ENCODE peak calls at places on chromosomes 13 and 19, in seven cellular contexts. L, A, F, R, P, G and N are unnamed samples.

GRCh38 chr19:10651821-10652220 is 2.3 kb upstream of the ILF3 start:
- DNase-seq in R (no peak), A (no peak), G (no peak), P (no peak), L (no peak), F (no peak), N (no peak)

GRCh38 chr19:43739836-43740235 is 14.9 kb downstream of the SMG9 start:
- DNase-seq in G (no peak), P (no peak), F (no peak), R (no peak), A (peak), L (no peak), N (no peak)

GRCh38 chr19:48715681-48716171 is 3.8 kb downstream of the MAMSTR start:
- DNase-seq in A (no peak), R (no peak), F (no peak), G (peak), P (no peak), L (no peak), N (no peak)

GRCh38 chr19:13797870-13798269 is 2.6 kb downstream of the ZSWIM4 start:
- DNase-seq in F (no peak), P (no peak), G (no peak), A (peak), R (peak), L (no peak), N (no peak)

GRCh38 chr19:56333506-56333905 is 18.9 kb upstream of the ZSCAN5A start:
- DNase-seq in G (no peak), L (peak), F (no peak), P (peak), A (peak), R (peak), N (peak)

GRCh38 chr19:1475751-1476437 is 3.1 kb downstream of the C19orf25 start:
- DNase-seq in R (no peak), P (no peak), F (no peak), G (peak), A (no peak), L (no peak), N (no peak)

GRCh38 chr13:99661791-99662190 is 160.5 kb downstream of the TM9SF2 start:
- DNase-seq in L (no peak), G (peak), P (peak), A (no peak), R (no peak), F (peak), N (peak)

GRCh38 chr19:16654621-16655020 is 5.3 kb downstream of the SMIM7 start:
- DNase-seq in F (no peak), A (no peak), L (no peak), P (no peak), R (no peak), G (no peak), N (no peak)

GRCh38 chr13:70107498-70108271 is at the start of gene ATXN8OS:
- DNase-seq in F (peak), R (no peak), L (peak), P (peak), G (peak), A (no peak), N (peak)

GRCh38 chr13:44904982-44905381 is 84.3 kb downstream of the NUFIP1 start:
- DNase-seq in L (peak), F (no peak), P (no peak), G (no peak), R (peak), A (peak), N (no peak)

GRCh38 chr19:39032164-39032918 is at the start of gene FBXO27:
- DNase-seq in G (peak), R (no peak), P (peak), F (peak), L (no peak), A (peak), N (peak)

GRCh38 chr19:41956621-41957020 is 2.5 kb downstream of the RABAC1 start:
- DNase-seq in P (no peak), A (no peak), L (no peak), R (no peak), G (no peak), F (no peak), N (no peak)

GRCh38 chr19:33950141-33950805 is 153.6 kb downstream of the KCTD15 start:
- DNase-seq in F (no peak), P (peak), G (no peak), R (no peak), L (no peak), A (no peak), N (no peak)

GRCh38 chr13:24212674-24213073 is 52.2 kb downstream of the SPATA13 start:
- DNase-seq in P (no peak), F (no peak), L (no peak), R (no peak), A (no peak), G (no peak), N (no peak)

GRCh38 chr19:58325623-58326022 is 1.2 kb upstream of the ZSCAN22 start:
- DNase-seq in R (peak), G (no peak), A (no peak), P (no peak), L (peak), F (no peak), N (no peak)

GRCh38 chr19:12090807-12091206 is 26.3 kb downstream of the ZNF844 start:
- DNase-seq in R (peak), A (peak), L (peak), F (peak), P (peak), G (peak), N (peak)

GRCh38 chr13:73335226-73335625 is 276.4 kb downstream of the KLF5 start:
- DNase-seq in L (peak), R (peak), P (no peak), F (no peak), A (peak), G (no peak), N (no peak)

GRCh38 chr19:29873801-29874575 is 62.2 kb downstream of the CCNE1 start:
- DNase-seq in G (no peak), A (no peak), F (no peak), L (no peak), R (no peak), P (no peak), N (no peak)

GRCh38 chr19:46009530-46010510 is 13.0 kb downstream of the PGLYRP1 start:
- DNase-seq in P (peak), R (peak), L (peak), G (peak), F (peak), A (peak), N (peak)

GRCh38 chr19:49570138-49570856 is 10.1 kb downstream of the NOSIP start:
- DNase-seq in G (peak), A (peak), F (peak), L (peak), P (peak), R (peak), N (peak)

GRCh38 chr19:10686661-10687517 is 14.3 kb upstream of the QTRT1 start:
- DNase-seq in F (no peak), A (no peak), G (no peak), P (no peak), L (no peak), R (peak), N (no peak)

GRCh38 chr13:51058461-51059167 is 52.5 kb downstream of the C13orf42 start:
- DNase-seq in F (peak), R (no peak), G (no peak), A (peak), L (no peak), P (peak), N (peak)

GRCh38 chr19:55638864-55639359 is 1.9 kb upstream of the ZNF580 start:
- DNase-seq in R (peak), G (peak), A (peak), P (peak), F (no peak), L (peak), N (peak)

GRCh38 chr13:86591862-86592261 is 792.6 kb upstream of the SLITRK6 start:
- DNase-seq in G (no peak), P (no peak), R (peak), A (no peak), F (no peak), L (peak), N (no peak)

GRCh38 chr13:109131698-109132257 is 502.4 kb downstream of the MYO16 start:
- DNase-seq in F (no peak), L (peak), P (no peak), R (peak), A (peak), G (no peak), N (peak)

GRCh38 chr13:31053098-31053497 is 108.6 kb downstream of the HSPH1 start:
- DNase-seq in R (peak), L (peak), G (no peak), A (no peak), F (no peak), P (no peak), N (no peak)

GRCh38 chr19:741506-742131 is 9.3 kb upstream of the MISP start:
- DNase-seq in A (peak), P (no peak), R (no peak), L (no peak), G (peak), F (no peak), N (peak)

GRCh38 chr19:37932985-37933953 is 26.3 kb downstream of the SIPA1L3 start:
- DNase-seq in F (no peak), P (no peak), A (no peak), G (peak), R (peak), L (peak), N (peak)

GRCh38 chr13:33918199-33918932 is 100.4 kb downstream of the RFC3 start:
- DNase-seq in R (peak), A (peak), F (no peak), L (peak), G (no peak), P (no peak), N (no peak)

GRCh38 chr13:45162194-45162593 is 38.7 kb downstream of the KCTD4 start:
- DNase-seq in F (no peak), R (peak), L (peak), P (no peak), G (no peak), A (no peak), N (no peak)

GRCh38 chr13:91381371-91381770 is 17.1 kb upstream of the GPC5 start:
- DNase-seq in P (no peak), A (no peak), R (peak), F (no peak), L (peak), G (no peak), N (no peak)

GRCh38 chr13:71661921-71662320 is 205.1 kb downstream of the DACH1 start:
- DNase-seq in A (no peak), F (no peak), P (no peak), L (no peak), R (peak), G (no peak), N (no peak)

GRCh38 chr13:33934936-33935510 is 117.1 kb downstream of the RFC3 start:
- DNase-seq in F (no peak), R (no peak), L (no peak), A (no peak), G (no peak), P (no peak), N (no peak)

GRCh38 chr19:16381756-16382401 is 57.3 kb downstream of the KLF2 start:
- DNase-seq in L (no peak), G (no peak), F (no peak), R (no peak), P (no peak), A (no peak), N (no peak)

GRCh38 chr13:73169971-73170370 is 111.2 kb downstream of the KLF5 start:
- DNase-seq in G (no peak), L (no peak), F (no peak), P (no peak), R (no peak), A (no peak), N (peak)

GRCh38 chr19:19997656-19998268 is 41.5 kb downstream of the ZNF682 start:
- DNase-seq in F (no peak), G (peak), L (no peak), P (peak), R (no peak), A (peak), N (peak)

GRCh38 chr19:41937976-41938375 is 9.7 kb upstream of the ERFL start:
- DNase-seq in L (no peak), F (no peak), P (no peak), R (no peak), G (no peak), A (no peak), N (no peak)

GRCh38 chr13:113611996-113612395 is 27.4 kb downstream of the TFDP1 start:
- DNase-seq in A (no peak), L (no peak), P (no peak), F (no peak), G (no peak), R (no peak), N (no peak)
- H2AK5ac ChIP-seq in A (no peak), L (no peak), P (no peak), F (no peak), G (no peak), R (no peak), N (no peak)

DNA sequence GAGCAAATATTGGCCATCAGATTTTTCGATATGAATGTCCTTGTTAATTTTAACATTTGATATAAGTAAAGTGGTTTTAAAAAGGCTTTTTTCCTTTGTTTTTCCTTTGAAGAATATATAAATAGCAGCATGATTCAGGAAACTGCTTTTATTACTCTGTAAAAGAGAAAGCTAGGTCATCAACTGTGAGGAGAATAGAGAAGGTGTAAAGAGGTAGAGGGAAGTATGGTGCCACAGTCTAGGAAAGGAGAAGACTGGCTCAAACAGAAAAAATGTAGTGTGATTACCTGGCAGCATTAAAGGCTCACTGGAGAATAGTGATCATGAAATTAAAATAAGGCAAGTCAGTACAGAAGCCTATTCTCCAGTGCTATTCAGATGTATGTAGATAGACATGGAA is 1115.8 kb upstream of the PCDH9 start:
- DNase-seq in F (no peak), G (no peak), R (no peak), A (no peak), P (no peak), L (no peak), N (no peak)
- H2AK5ac ChIP-seq in F (no peak), G (no peak), R (no peak), A (no peak), P (no peak), L (no peak), N (no peak)

GRCh38 chr13:110177790-110178189 is 129.2 kb downstream of the COL4A1 start:
- DNase-seq in F (no peak), G (no peak), P (no peak), L (no peak), R (no peak), A (no peak), N (no peak)
- H2AK5ac ChIP-seq in F (no peak), G (no peak), P (no peak), L (no peak), R (no peak), A (no peak), N (no peak)

GRCh38 chr13:47932953-47933687 is 68.0 kb downstream of the SUCLA2 start:
- DNase-seq in R (no peak), A (no peak), F (peak), G (no peak), L (no peak), P (no peak), N (peak)

GRCh38 chr13:47933688-47934011 is 67.4 kb downstream of the SUCLA2 start:
- DNase-seq in G (no peak), A (no peak), F (no peak), R (peak), P (no peak), L (peak), N (no peak)

GRCh38 chr13:47934371-47934770 is 66.7 kb downstream of the SUCLA2 start:
- DNase-seq in R (no peak), F (no peak), G (no peak), P (no peak), A (no peak), L (no peak), N (peak)

GRCh38 chr13:47930649-47931165 is 70.4 kb downstream of the SUCLA2 start:
- DNase-seq in L (no peak), F (no peak), R (no peak), G (no peak), A (no peak), P (no peak), N (no peak)

GRCh38 chr13:47929156-47929555 is 71.9 kb downstream of the SUCLA2 start:
- DNase-seq in F (no peak), A (no peak), P (no peak), R (peak), L (no peak), G (no peak), N (no peak)
- H2AK5ac ChIP-seq in F (no peak), A (no peak), P (no peak), R (no peak), L (no peak), G (no peak), N (no peak)

GRCh38 chr19:3644351-3645066 is 17.9 kb upstream of the CACTIN start:
- DNase-seq in A (no peak), R (peak), P (no peak), F (no peak), G (no peak), L (no peak), N (no peak)
- H2AK5ac ChIP-seq in A (no peak), R (no peak), P (no peak), F (no peak), G (no peak), L (no peak), N (no peak)

DNA sequence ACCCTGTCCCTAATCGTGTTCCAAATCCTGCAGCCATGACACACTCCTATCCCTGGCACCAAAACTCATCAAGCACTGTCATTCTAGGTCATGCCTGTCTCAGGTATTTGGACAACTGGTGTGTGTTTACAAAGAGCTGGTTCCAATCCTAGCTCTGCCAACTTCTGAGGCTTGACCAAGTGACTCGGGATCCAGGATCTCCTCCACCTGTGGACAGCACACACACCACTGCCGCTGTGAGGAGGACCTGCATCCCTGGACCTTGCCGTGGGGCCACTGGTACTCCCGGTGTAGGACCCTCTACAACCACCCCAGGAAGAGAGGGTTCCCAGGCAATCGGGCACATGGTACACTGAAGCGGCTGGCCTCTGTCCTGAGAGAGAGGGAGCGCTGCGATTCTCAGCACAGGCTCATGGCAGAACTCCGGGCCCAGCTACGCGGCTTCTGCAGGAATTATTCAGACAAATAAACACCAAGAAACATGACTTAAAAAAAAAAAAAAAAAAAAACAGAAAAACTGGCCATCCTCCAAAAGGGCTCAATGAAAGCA is 20.4 kb downstream of the MLLT1 start:
- DNase-seq in R (peak), F (no peak), A (no peak), G (no peak), P (no peak), L (no peak), N (no peak)
- H2AK5ac ChIP-seq in R (peak), F (no peak), A (no peak), G (no peak), P (no peak), L (no peak), N (no peak)